ENCODE peak calls at places on chromosomes 16 and 17, in nine cellular contexts. B is stimulated activated CD4-positive, alpha-beta T cell treated with anti-CD3 and anti-CD28 coated beads, Interleukin-1b, Interleukin-23, amount 100 ng/mL, for 48 hours; E is AG09309; D is effector memory CD8-positive, alpha-beta T cell; Z is hippocampal formation; W is uterus; P is pancreas; Q is breast epithelium; V is omental fat pad. J is an unnamed sample.

GRCh38 chr17:4769628-4770027 is 2.1 kb upstream of the TM4SF5 start:
- DNase-seq in B (no peak), E (no peak), D (no peak), Z (no peak), W (no peak), P (no peak), Q (no peak), V (no peak), J (no peak)

GRCh38 chr17:77644981-77645380 is 313.5 kb upstream of the TNRC6C start:
- DNase-seq in B (peak), E (no peak), D (peak), Z (no peak), W (no peak), P (no peak), Q (no peak), V (no peak), J (no peak)

GRCh38 chr17:76122411-76123126 is 18.5 kb downstream of the FOXJ1 start:
- DNase-seq in B (no peak), E (no peak), D (no peak), Z (no peak), W (no peak), P (no peak), Q (no peak), V (no peak), J (no peak)

GRCh38 chr17:56792267-56792666 is 41.5 kb downstream of the C17orf67 start:
- DNase-seq in B (no peak), E (no peak), D (no peak), Z (no peak), W (no peak), P (no peak), Q (no peak), V (no peak), J (no peak)

GRCh38 chr17:27285501-27285900 is 8.4 kb upstream of the WSB1 start:
- DNase-seq in B (no peak), E (no peak), D (no peak), Z (no peak), W (no peak), P (no peak), Q (no peak), V (no peak), J (no peak)

GRCh38 chr17:7293131-7293557 is 1.3 kb downstream of the YBX2 start:
- DNase-seq in B (no peak), E (no peak), D (no peak), Z (no peak), W (no peak), P (no peak), Q (no peak), V (no peak), J (no peak)

GRCh38 chr17:10144456-10144855 is 54.0 kb downstream of the GAS7 start:
- DNase-seq in B (no peak), E (no peak), D (no peak), Z (no peak), W (no peak), P (no peak), Q (no peak), V (no peak), J (no peak)

GRCh38 chr16:57690782-57691471 is 3.7 kb upstream of the DRC7 start:
- DNase-seq in B (no peak), E (no peak), D (no peak), Z (no peak), W (peak), P (no peak), Q (no peak), V (no peak), J (no peak)

GRCh38 chr16:88558457-88559442 is 11.5 kb upstream of the ZC3H18 start:
- DNase-seq in B (no peak), E (no peak), D (no peak), Z (no peak), W (peak), P (peak), Q (no peak), V (no peak), J (no peak)

GRCh38 chr17:76452102-76452645 is 778 bp downstream of the UBE2O start:
- DNase-seq in B (no peak), E (no peak), D (no peak), Z (no peak), W (no peak), P (no peak), Q (no peak), V (no peak), J (peak)

GRCh38 chr16:27549607-27549856 is 181 bp downstream of the GTF3C1 start:
- DNase-seq in B (no peak), E (no peak), D (no peak), Z (no peak), W (no peak), P (no peak), Q (no peak), V (no peak), J (no peak)

GRCh38 chr16:89899879-89900481 is 18.7 kb upstream of the MC1R start:
- DNase-seq in B (no peak), E (no peak), D (no peak), Z (no peak), W (no peak), P (no peak), Q (no peak), V (no peak), J (no peak)

GRCh38 chr17:75386430-75386829 is 19.0 kb downstream of the GRB2 start:
- DNase-seq in B (no peak), E (no peak), D (no peak), Z (no peak), W (no peak), P (no peak), Q (no peak), V (no peak), J (no peak)

GRCh38 chr17:18862011-18862410 is 4.1 kb downstream of the PRPSAP2 start:
- DNase-seq in B (no peak), E (no peak), D (no peak), Z (no peak), W (peak), P (no peak), Q (no peak), V (no peak), J (no peak)

GRCh38 chr16:31700200-31700529 is 172.5 kb downstream of the AHSP start:
- DNase-seq in B (no peak), E (no peak), D (no peak), Z (peak), W (no peak), P (no peak), Q (no peak), V (no peak), J (no peak)

GRCh38 chr17:59404471-59404870 is 73.0 kb downstream of the YPEL2 start:
- DNase-seq in B (no peak), E (no peak), D (no peak), Z (no peak), W (no peak), P (no peak), Q (no peak), V (no peak), J (no peak)

GRCh38 chr16:88298166-88298881 is 84.4 kb upstream of the ZNF469 start:
- DNase-seq in B (no peak), E (no peak), D (no peak), Z (no peak), W (no peak), P (no peak), Q (no peak), V (no peak), J (no peak)

GRCh38 chr17:39225974-39226683 is 384 bp upstream of the STAC2 start:
- DNase-seq in B (peak), E (no peak), D (no peak), Z (peak), W (peak), P (no peak), Q (peak), V (no peak), J (no peak)

GRCh38 chr17:83143817-83144231 is 64.4 kb downstream of the METRNL start:
- DNase-seq in B (no peak), E (no peak), D (no peak), Z (no peak), W (no peak), P (no peak), Q (no peak), V (no peak), J (no peak)

GRCh38 chr16:86925067-86925791 is 346.9 kb downstream of the FOXL1 start:
- DNase-seq in B (no peak), E (no peak), D (no peak), Z (no peak), W (no peak), P (no peak), Q (no peak), V (no peak), J (no peak)

GRCh38 chr16:31157136-31157535 is 7.3 kb upstream of the PRSS36 start:
- DNase-seq in B (no peak), E (no peak), D (no peak), Z (no peak), W (no peak), P (no peak), Q (no peak), V (no peak), J (peak)

GRCh38 chr17:43767713-43768059 is 9.1 kb upstream of the SOST start:
- DNase-seq in B (no peak), E (no peak), D (no peak), Z (no peak), W (no peak), P (no peak), Q (no peak), V (no peak), J (no peak)

GRCh38 chr17:63954402-63955063 is 18.2 kb downstream of the SCN4A start:
- DNase-seq in B (peak), E (no peak), D (peak), Z (no peak), W (no peak), P (no peak), Q (no peak), V (no peak), J (no peak)

GRCh38 chr16:2874584-2875362 is 8.2 kb upstream of the FLYWCH2 start:
- DNase-seq in B (peak), E (no peak), D (peak), Z (peak), W (peak), P (peak), Q (peak), V (no peak), J (peak)

GRCh38 chr17:4161179-4161559 is 18.2 kb downstream of the CYB5D2 start:
- DNase-seq in B (no peak), E (peak), D (no peak), Z (no peak), W (no peak), P (no peak), Q (peak), V (no peak), J (peak)

GRCh38 chr16:49409121-49409520 is 35.5 kb downstream of the C16orf78 start:
- DNase-seq in B (no peak), E (no peak), D (no peak), Z (no peak), W (no peak), P (no peak), Q (no peak), V (no peak), J (no peak)

GRCh38 chr17:78316867-78317816 is 42.7 kb downstream of the SOCS3 start:
- DNase-seq in B (no peak), E (no peak), D (no peak), Z (no peak), W (no peak), P (peak), Q (no peak), V (no peak), J (peak)